ENCODE peak calls at places on chromosomes 11 and 22, in five cellular contexts. V is T-helper 9 cell, L is pancreas, A is HS-27A, R is AG08395. E is an unnamed sample.

GRCh38 chr11:10208045-10208674 is 85.9 kb downstream of the SBF2 start:
- DNase-seq in V (no peak), L (no peak), R (peak; percentile 50), A (peak; percentile 27), E (peak; percentile 42)

GRCh38 chr11:60485987-60486386 is 6.6 kb upstream of the MS4A12 start:
- DNase-seq in L (no peak), R (no peak), A (no peak), V (no peak), E (no peak)

GRCh38 chr11:90179923-90180322 is 42.9 kb downstream of the CHORDC1 start:
- DNase-seq in L (no peak), V (no peak), R (no peak), A (no peak), E (no peak)

GRCh38 chr11:83778598-83778997 is 492.4 kb upstream of the CCDC90B start:
- DNase-seq in L (no peak), V (no peak), A (no peak), R (no peak), E (peak; percentile 3)

GRCh38 chr11:47448566-47449427 is at the start of gene RAPSN:
- DNase-seq in L (peak; percentile 76), V (no peak), R (no peak), A (no peak), E (no peak)

GRCh38 chr11:75797796-75798195 is 17.2 kb upstream of the UVRAG start:
- DNase-seq in V (no peak), L (no peak), R (peak; percentile 50), A (no peak), E (peak; percentile 32)

GRCh38 chr22:34709641-34710040 is 356.3 kb upstream of the ISX start:
- DNase-seq in A (no peak), L (no peak), R (no peak), V (no peak), E (no peak)

GRCh38 chr11:75450826-75451783 is 18.1 kb upstream of the KLHL35 start:
- DNase-seq in A (no peak), V (peak; percentile 28), R (no peak), L (peak; percentile 55), E (no peak)

GRCh38 chr11:74134661-74135515 is 35.9 kb downstream of the C2CD3 start:
- DNase-seq in R (no peak), A (no peak), L (no peak), V (no peak), E (peak; percentile 24)

GRCh38 chr22:42641801-42642413 is 1.5 kb upstream of the ATP5MGL start:
- DNase-seq in L (no peak), A (no peak), V (no peak), R (no peak), E (no peak)

GRCh38 chr11:126599498-126599897 is 244.0 kb downstream of the ST3GAL4 start:
- DNase-seq in V (no peak), R (no peak), L (no peak), A (no peak), E (no peak)

GRCh38 chr11:46071091-46071490 is 50.2 kb downstream of the PHF21A start:
- DNase-seq in V (no peak), R (no peak), A (no peak), L (no peak), E (no peak)

GRCh38 chr22:44215287-44215686 is 34.6 kb downstream of the PARVG start:
- DNase-seq in R (no peak), L (no peak), V (no peak), A (no peak), E (no peak)

GRCh38 chr11:44443836-44444769 is 121.4 kb upstream of the CD82 start:
- DNase-seq in R (no peak), A (no peak), V (no peak), L (no peak), E (no peak)

GRCh38 chr22:43897751-43898261 is 6.0 kb upstream of the PNPLA5 start:
- DNase-seq in L (no peak), A (no peak), R (peak; percentile 44), V (no peak), E (peak; percentile 82)

GRCh38 chr11:79382301-79382700 is 58.5 kb downstream of the TENM4 start:
- DNase-seq in L (no peak), A (no peak), V (no peak), R (no peak), E (no peak)

GRCh38 chr11:31240340-31240904 is 129.1 kb downstream of the DCDC1 start:
- DNase-seq in A (no peak), L (no peak), V (peak; percentile 5), R (no peak), E (no peak)

GRCh38 chr11:113532697-113533424 is 57.7 kb upstream of the DRD2 start:
- DNase-seq in R (peak; percentile 74), L (peak; percentile 76), A (peak; percentile 30), V (peak; percentile 52), E (peak; percentile 43)

GRCh38 chr11:69734367-69734766 is 30.5 kb upstream of the FGF19 start:
- DNase-seq in L (no peak), R (no peak), A (no peak), V (no peak), E (no peak)

GRCh38 chr11:114284021-114284420 is 12.2 kb upstream of the NNMT start:
- DNase-seq in R (no peak), A (no peak), V (no peak), L (no peak), E (no peak)

GRCh38 chr11:133842053-133842452 is 3.3 kb downstream of the SPATA19 start:
- DNase-seq in R (no peak), A (no peak), V (no peak), L (no peak), E (no peak)

GRCh38 chr11:45930031-45930794 is 7.8 kb downstream of the LARGE2 start:
- DNase-seq in A (no peak), L (peak; percentile 87), R (no peak), V (no peak), E (no peak)

GRCh38 chr11:63667993-63668392 is 3.2 kb downstream of the ATL3 start:
- DNase-seq in R (peak; percentile 83), L (no peak), A (peak; percentile 96), V (no peak), E (peak; percentile 97)

GRCh38 chr22:19717691-19718254 is 3.5 kb downstream of the SEPTIN5 start:
- DNase-seq in V (peak; percentile 76), A (peak; percentile 29), R (peak; percentile 93), L (peak; percentile 88), E (peak; percentile 39)

GRCh38 chr11:76577199-76577920 is 93.2 kb downstream of the LRRC32 start:
- DNase-seq in A (peak; percentile 85), L (peak; percentile 48), V (no peak), R (peak; percentile 59), E (peak; percentile 88)

GRCh38 chr11:127454856-127455255 is 454.3 kb upstream of the KIRREL3 start:
- DNase-seq in V (no peak), A (no peak), R (no peak), L (no peak), E (no peak)

GRCh38 chr11:134786636-134787035 is 374.6 kb upstream of the B3GAT1 start:
- DNase-seq in R (no peak), V (no peak), L (no peak), A (no peak), E (no peak)

GRCh38 chr22:38272373-38273134 is at the start of gene TMEM184B:
- DNase-seq in A (no peak), V (peak; percentile 77), R (peak; percentile 97), L (peak; percentile 89), E (peak; percentile 35)

GRCh38 chr22:41009222-41009948 is 58.2 kb downstream of the RBX1 start:
- DNase-seq in L (no peak), V (no peak), R (peak; percentile 20), A (no peak), E (peak; percentile 44)

GRCh38 chr22:38941488-38941987 is 15.9 kb upstream of the APOBEC3A start:
- DNase-seq in V (no peak), L (no peak), R (no peak), A (no peak), E (no peak)

GRCh38 chr11:126197277-126197939 is 14.0 kb downstream of the RPUSD4 start:
- DNase-seq in A (no peak), V (no peak), L (no peak), R (peak; percentile 20), E (peak; percentile 14)

GRCh38 chr22:24433868-24434471 is 6.6 kb downstream of the ADORA2A start:
- DNase-seq in R (peak; percentile 60), L (peak; percentile 32), V (no peak), A (no peak), E (peak; percentile 60)

GRCh38 chr11:50298182-50298988 is 265.7 kb downstream of the OR4C45 start:
- DNase-seq in L (peak; percentile 58), V (no peak), R (no peak), A (no peak), E (no peak)

GRCh38 chr11:72627594-72628281 is 46.5 kb downstream of the PDE2A start:
- DNase-seq in L (no peak), V (no peak), R (no peak), A (no peak), E (no peak)

GRCh38 chr11:101003468-101003867 is 126.1 kb downstream of the PGR start:
- DNase-seq in L (no peak), A (no peak), R (no peak), V (no peak), E (no peak)

GRCh38 chr11:3135491-3136440 is 29.3 kb downstream of the OSBPL5 start:
- DNase-seq in A (no peak), R (no peak), L (peak; percentile 47), V (no peak), E (no peak)

E was measured in HFFc6.